ENCODE peak calls at places on chromosomes 1 and 21, in four cellular contexts. One of them, this sample, is unnamed.

GRCh38 chr1:203306970-203307541 is 1.7 kb downstream of the BTG2 start:
- DNase-seq in small intestine: no peak
- DNase-seq in Peyer's patch: peak; percentile 62
- DNase-seq in stomach: peak; percentile 48
- DNase-seq in this sample: peak; percentile 18

GRCh38 chr1:199283814-199284213 is 645.0 kb downstream of the PTPRC start:
- DNase-seq in small intestine: no peak
- DNase-seq in Peyer's patch: no peak
- DNase-seq in stomach: no peak
- DNase-seq in this sample: no peak

GRCh38 chr1:217910791-217911320 is 279.7 kb downstream of the SPATA17 start:
- DNase-seq in small intestine: no peak
- DNase-seq in Peyer's patch: no peak
- DNase-seq in stomach: no peak
- DNase-seq in this sample: no peak

GRCh38 chr1:228664399-228664914 is 70.8 kb upstream of the RHOU start:
- DNase-seq in small intestine: peak; percentile 92
- DNase-seq in Peyer's patch: peak; percentile 68
- DNase-seq in stomach: peak; percentile 85
- DNase-seq in this sample: peak; percentile 63

GRCh38 chr1:147600119-147601111 is 59.1 kb downstream of the BCL9 start:
- DNase-seq in small intestine: no peak
- DNase-seq in Peyer's patch: no peak
- DNase-seq in stomach: no peak
- DNase-seq in this sample: no peak

GRCh38 chr21:32120231-32120630 is 158.6 kb downstream of the MIS18A start:
- DNase-seq in small intestine: no peak
- DNase-seq in Peyer's patch: no peak
- DNase-seq in stomach: no peak
- DNase-seq in this sample: no peak

GRCh38 chr1:201447911-201448871 is 20.8 kb downstream of the PHLDA3 start:
- DNase-seq in small intestine: peak; percentile 63
- DNase-seq in Peyer's patch: peak; percentile 83
- DNase-seq in stomach: peak; percentile 81
- DNase-seq in this sample: peak; percentile 38

GRCh38 chr1:213569816-213570150 is 418.0 kb upstream of the PROX1 start:
- DNase-seq in small intestine: peak; percentile 51
- DNase-seq in Peyer's patch: no peak
- DNase-seq in stomach: no peak
- DNase-seq in this sample: no peak

GRCh38 chr1:27416387-27417111 is 24.1 kb downstream of the GPR3 start:
- DNase-seq in small intestine: peak; percentile 79
- DNase-seq in Peyer's patch: no peak
- DNase-seq in stomach: no peak
- DNase-seq in this sample: no peak

GRCh38 chr21:38910390-38911008 is 104.8 kb downstream of the ETS2 start:
- DNase-seq in small intestine: peak; percentile 68
- DNase-seq in Peyer's patch: peak; percentile 61
- DNase-seq in stomach: no peak
- DNase-seq in this sample: no peak

GRCh38 chr1:228863776-228864175 is 128.5 kb downstream of the RHOU start:
- DNase-seq in small intestine: no peak
- DNase-seq in Peyer's patch: no peak
- DNase-seq in stomach: no peak
- DNase-seq in this sample: no peak

GRCh38 chr1:67787746-67788145 is 45.5 kb downstream of the GNG12 start:
- DNase-seq in small intestine: no peak
- DNase-seq in Peyer's patch: no peak
- DNase-seq in stomach: no peak
- DNase-seq in this sample: no peak

GRCh38 chr1:111203681-111204210 is 3.3 kb upstream of the DENND2D start:
- DNase-seq in small intestine: peak; percentile 88
- DNase-seq in Peyer's patch: peak; percentile 92
- DNase-seq in stomach: peak; percentile 89
- DNase-seq in this sample: peak; percentile 93

GRCh38 chr1:34165422-34165921 is 442 bp upstream of the CSMD2 start:
- DNase-seq in small intestine: no peak
- DNase-seq in Peyer's patch: no peak
- DNase-seq in stomach: no peak
- DNase-seq in this sample: no peak

GRCh38 chr1:48864913-48865312 is 88.2 kb upstream of the BEND5 start:
- DNase-seq in small intestine: no peak
- DNase-seq in Peyer's patch: no peak
- DNase-seq in stomach: no peak
- DNase-seq in this sample: no peak

GRCh38 chr21:41219498-41220207 is 51.7 kb downstream of the BACE2 start:
- DNase-seq in small intestine: no peak
- DNase-seq in Peyer's patch: no peak
- DNase-seq in stomach: no peak
- DNase-seq in this sample: no peak

GRCh38 chr1:243452092-243452491 is 196.3 kb downstream of the SDCCAG8 start:
- DNase-seq in small intestine: no peak
- DNase-seq in Peyer's patch: no peak
- DNase-seq in stomach: no peak
- DNase-seq in this sample: no peak

GRCh38 chr1:150150511-150151021 is 850 bp downstream of the PLEKHO1 start:
- DNase-seq in small intestine: no peak
- DNase-seq in Peyer's patch: peak; percentile 60
- DNase-seq in stomach: no peak
- DNase-seq in this sample: peak; percentile 51

GRCh38 chr1:42740756-42741580 is 932 bp upstream of the CLDN19 start:
- DNase-seq in small intestine: no peak
- DNase-seq in Peyer's patch: no peak
- DNase-seq in stomach: no peak
- DNase-seq in this sample: no peak

GRCh38 chr1:201361652-201362504 is 15.6 kb downstream of the TNNT2 start:
- DNase-seq in small intestine: peak; percentile 38
- DNase-seq in Peyer's patch: peak; percentile 60
- DNase-seq in stomach: no peak
- DNase-seq in this sample: no peak

GRCh38 chr1:229334716-229335115 is 8.1 kb downstream of the CCSAP start:
- DNase-seq in small intestine: no peak
- DNase-seq in Peyer's patch: no peak
- DNase-seq in stomach: no peak
- DNase-seq in this sample: no peak

GRCh38 chr1:162178432-162178831 is 108.9 kb downstream of the NOS1AP start:
- DNase-seq in small intestine: no peak
- DNase-seq in Peyer's patch: no peak
- DNase-seq in stomach: no peak
- DNase-seq in this sample: no peak

GRCh38 chr1:86925742-86926141 is 11.3 kb downstream of the HS2ST1 start:
- DNase-seq in small intestine: no peak
- DNase-seq in Peyer's patch: no peak
- DNase-seq in stomach: no peak
- DNase-seq in this sample: no peak

GRCh38 chr1:238653693-238654321 is 732.6 kb upstream of the CHRM3 start:
- DNase-seq in small intestine: no peak
- DNase-seq in Peyer's patch: no peak
- DNase-seq in stomach: no peak
- DNase-seq in this sample: no peak

GRCh38 chr21:26032263-26032662 is 138.3 kb downstream of the APP start:
- DNase-seq in small intestine: peak; percentile 12
- DNase-seq in Peyer's patch: no peak
- DNase-seq in stomach: no peak
- DNase-seq in this sample: no peak

GRCh38 chr21:35138665-35139381 is 89.7 kb upstream of the RUNX1 start:
- DNase-seq in small intestine: peak; percentile 49
- DNase-seq in Peyer's patch: no peak
- DNase-seq in stomach: no peak
- DNase-seq in this sample: peak; percentile 32

GRCh38 chr1:200624679-200625335 is 4.3 kb upstream of the KIF14 start:
- DNase-seq in small intestine: no peak
- DNase-seq in Peyer's patch: no peak
- DNase-seq in stomach: no peak
- DNase-seq in this sample: no peak

GRCh38 chr1:44707959-44708831 is 22.8 kb downstream of the RNU5D-1 start:
- DNase-seq in small intestine: peak; percentile 71
- DNase-seq in Peyer's patch: no peak
- DNase-seq in stomach: no peak
- DNase-seq in this sample: peak; percentile 52
- H3K4me3 ChIP-seq in small intestine: no peak overlapping the region
- H3K4me3 ChIP-seq in Peyer's patch: peak overlapping the region; percentile 32
- H3K4me3 ChIP-seq in stomach: no peak overlapping the region
- H3K4me3 ChIP-seq in this sample: peak overlapping the region; percentile 24

GRCh38 chr1:109335091-109335490 is 28.3 kb upstream of the MYBPHL start:
- DNase-seq in small intestine: no peak
- DNase-seq in Peyer's patch: no peak
- DNase-seq in stomach: no peak
- DNase-seq in this sample: no peak
- H3K36me3 ChIP-seq in small intestine: peaks cover 11% of the 10 kb centered on the region
- H3K36me3 ChIP-seq in Peyer's patch: peaks cover 93% of the 10 kb centered on the region
- H3K36me3 ChIP-seq in stomach: peaks cover 97% of the 10 kb centered on the region
- H3K36me3 ChIP-seq in this sample: no peaks in the 10 kb centered on the region

GRCh38 chr1:186683637-186684410 is 3.6 kb upstream of the PTGS2 start:
- DNase-seq in small intestine: no peak
- DNase-seq in Peyer's patch: no peak
- DNase-seq in stomach: no peak
- DNase-seq in this sample: no peak

GRCh38 chr1:186681136-186681535 is 913 bp upstream of the PTGS2 start:
- DNase-seq in small intestine: no peak
- DNase-seq in Peyer's patch: no peak
- DNase-seq in stomach: no peak
- DNase-seq in this sample: no peak

GRCh38 chr1:186682721-186683120 is 2.5 kb upstream of the PTGS2 start:
- DNase-seq in small intestine: no peak
- DNase-seq in Peyer's patch: no peak
- DNase-seq in stomach: no peak
- DNase-seq in this sample: no peak

GRCh38 chr1:186680031-186681012 is at the start of gene PTGS2:
- DNase-seq in small intestine: peak; percentile 75
- DNase-seq in Peyer's patch: peak; percentile 86
- DNase-seq in stomach: peak; percentile 50
- DNase-seq in this sample: no peak

GRCh38 chr1:186681806-186682205 is 1.6 kb upstream of the PTGS2 start:
- DNase-seq in small intestine: no peak
- DNase-seq in Peyer's patch: no peak
- DNase-seq in stomach: no peak
- DNase-seq in this sample: no peak
- H3K4me3 ChIP-seq in small intestine: no peak overlapping the region
- H3K4me3 ChIP-seq in Peyer's patch: no peak overlapping the region
- H3K4me3 ChIP-seq in stomach: peak overlapping the region; percentile 61
- H3K4me3 ChIP-seq in this sample: no peak overlapping the region

GRCh38 chr21:36359185-36359584 is 26.0 kb upstream of the CHAF1B start:
- DNase-seq in small intestine: no peak
- DNase-seq in Peyer's patch: no peak
- DNase-seq in stomach: no peak
- DNase-seq in this sample: no peak
- H3K36me3 ChIP-seq in small intestine: peaks cover 26% of the 10 kb centered on the region
- H3K36me3 ChIP-seq in Peyer's patch: peaks cover 95% of the 10 kb centered on the region
- H3K36me3 ChIP-seq in stomach: peaks cover 100% of the 10 kb centered on the region
- H3K36me3 ChIP-seq in this sample: peaks cover 56% of the 10 kb centered on the region

GRCh38 chr1:160710531-160711252 is 930 bp downstream of the CD48 start:
- DNase-seq in small intestine: no peak
- DNase-seq in Peyer's patch: no peak
- DNase-seq in stomach: no peak
- DNase-seq in this sample: no peak

GRCh38 chr1:160707171-160708109 is 4.2 kb downstream of the CD48 start:
- DNase-seq in small intestine: peak; percentile 27
- DNase-seq in Peyer's patch: no peak
- DNase-seq in stomach: no peak
- DNase-seq in this sample: peak; percentile 43

GRCh38 chr1:160708821-160709220 is 2.8 kb downstream of the CD48 start:
- DNase-seq in small intestine: peak; percentile 26
- DNase-seq in Peyer's patch: no peak
- DNase-seq in stomach: no peak
- DNase-seq in this sample: peak; percentile 48

GRCh38 chr1:160709715-160710114 is 1.9 kb downstream of the CD48 start:
- DNase-seq in small intestine: no peak
- DNase-seq in Peyer's patch: no peak
- DNase-seq in stomach: no peak
- DNase-seq in this sample: no peak

DNA sequence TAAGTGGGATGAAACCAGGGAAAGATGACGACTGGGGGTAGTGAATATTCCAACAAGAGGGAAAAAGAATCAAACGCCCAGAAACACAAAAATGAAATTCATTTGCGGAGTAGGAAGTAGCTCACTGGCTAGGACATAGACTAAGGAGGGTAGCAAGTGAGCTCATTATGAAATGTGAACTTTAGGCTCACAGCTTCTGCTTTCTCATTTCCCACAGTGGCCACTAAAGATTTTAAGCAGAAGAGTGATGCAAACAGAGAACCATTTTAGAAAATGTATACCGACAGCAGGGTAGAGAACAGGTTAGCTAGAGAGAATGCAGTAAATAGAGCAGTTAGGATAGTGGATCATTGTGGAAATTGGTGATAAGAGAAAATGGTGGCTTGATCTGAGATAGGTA is 3.5 kb downstream of the CD48 start:
- DNase-seq in small intestine: no peak
- DNase-seq in Peyer's patch: no peak
- DNase-seq in stomach: no peak
- DNase-seq in this sample: no peak
- H3K4me3 ChIP-seq in small intestine: no peak overlapping the region
- H3K4me3 ChIP-seq in Peyer's patch: no peak overlapping the region
- H3K4me3 ChIP-seq in stomach: no peak overlapping the region
- H3K4me3 ChIP-seq in this sample: peak overlapping the region; percentile 88

DNA sequence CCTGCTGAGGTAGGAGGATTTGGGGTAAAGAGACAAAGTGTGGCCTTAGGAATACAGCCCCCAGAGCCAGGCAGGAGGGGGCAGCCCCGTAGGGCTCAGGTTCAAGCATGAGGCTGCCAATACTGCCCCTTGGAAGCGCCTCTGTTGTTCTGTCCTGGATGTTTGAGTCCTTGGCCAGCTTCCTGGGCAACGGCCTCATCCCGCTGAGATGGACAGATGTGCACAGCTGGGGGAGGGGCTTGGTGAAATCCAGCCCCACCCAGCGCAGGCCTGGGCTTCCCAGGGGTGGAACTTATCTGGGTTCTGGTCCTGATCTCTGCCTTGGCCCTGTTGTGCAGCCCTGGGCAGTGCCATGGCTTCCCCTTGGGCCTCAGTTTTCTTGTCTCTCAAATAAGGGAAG is 34.8 kb upstream of the MAN1C1 start:
- DNase-seq in small intestine: no peak
- DNase-seq in Peyer's patch: no peak
- DNase-seq in stomach: no peak
- DNase-seq in this sample: no peak
- H3K36me3 ChIP-seq in small intestine: no peaks in the 10 kb centered on the region
- H3K36me3 ChIP-seq in Peyer's patch: no peaks in the 10 kb centered on the region
- H3K36me3 ChIP-seq in stomach: no peaks in the 10 kb centered on the region
- H3K36me3 ChIP-seq in this sample: no peaks in the 10 kb centered on the region

This sample was measured in CD8-positive, alpha-beta memory T cell.